ENCODE peak calls at places on chromosome 18, in seven cellular contexts. One of them, this sample, is unnamed.

GRCh38 chr18:79493211-79493800 is 97.6 kb downstream of the NFATC1 start:
- DNase-seq in cardiac muscle cell: no peak
- DNase-seq in astrocyte of the spinal cord: no peak
- DNase-seq in prostate gland: no peak
- DNase-seq in right atrium auricular region: no peak
- DNase-seq in BJ: no peak
- DNase-seq in AG10803: no peak
- DNase-seq in this sample: no peak

GRCh38 chr18:59446012-59446411 is 86.9 kb upstream of the LMAN1 start:
- DNase-seq in astrocyte of the spinal cord: peak
- DNase-seq in right atrium auricular region: no peak
- DNase-seq in cardiac muscle cell: peak
- DNase-seq in BJ: no peak
- DNase-seq in prostate gland: no peak
- DNase-seq in AG10803: peak
- DNase-seq in this sample: peak

GRCh38 chr18:74457743-74458465 is 796 bp upstream of the DIPK1C start:
- DNase-seq in AG10803: no peak
- DNase-seq in prostate gland: no peak
- DNase-seq in right atrium auricular region: no peak
- DNase-seq in astrocyte of the spinal cord: no peak
- DNase-seq in BJ: no peak
- DNase-seq in cardiac muscle cell: no peak
- DNase-seq in this sample: no peak

GRCh38 chr18:78661316-78661715 is 318.3 kb upstream of the SALL3 start:
- DNase-seq in BJ: no peak
- DNase-seq in cardiac muscle cell: no peak
- DNase-seq in AG10803: no peak
- DNase-seq in right atrium auricular region: no peak
- DNase-seq in prostate gland: no peak
- DNase-seq in astrocyte of the spinal cord: no peak
- DNase-seq in this sample: no peak

GRCh38 chr18:52869942-52870907 is 530.2 kb downstream of the DCC start:
- DNase-seq in AG10803: no peak
- DNase-seq in prostate gland: no peak
- DNase-seq in astrocyte of the spinal cord: no peak
- DNase-seq in cardiac muscle cell: no peak
- DNase-seq in BJ: no peak
- DNase-seq in right atrium auricular region: no peak
- DNase-seq in this sample: no peak

GRCh38 chr18:58646334-58646862 is 17.5 kb upstream of the ALPK2 start:
- DNase-seq in right atrium auricular region: no peak
- DNase-seq in prostate gland: no peak
- DNase-seq in cardiac muscle cell: no peak
- DNase-seq in astrocyte of the spinal cord: no peak
- DNase-seq in BJ: no peak
- DNase-seq in AG10803: no peak
- DNase-seq in this sample: no peak

GRCh38 chr18:50151876-50152275 is 43.1 kb downstream of the MYO5B start:
- DNase-seq in cardiac muscle cell: peak
- DNase-seq in right atrium auricular region: no peak
- DNase-seq in AG10803: no peak
- DNase-seq in astrocyte of the spinal cord: peak
- DNase-seq in prostate gland: no peak
- DNase-seq in BJ: no peak
- DNase-seq in this sample: peak

GRCh38 chr18:49250819-49251388 is 209.5 kb downstream of the DYM start:
- DNase-seq in cardiac muscle cell: peak
- DNase-seq in AG10803: peak
- DNase-seq in right atrium auricular region: no peak
- DNase-seq in prostate gland: no peak
- DNase-seq in astrocyte of the spinal cord: peak
- DNase-seq in BJ: no peak
- DNase-seq in this sample: no peak

DNA sequence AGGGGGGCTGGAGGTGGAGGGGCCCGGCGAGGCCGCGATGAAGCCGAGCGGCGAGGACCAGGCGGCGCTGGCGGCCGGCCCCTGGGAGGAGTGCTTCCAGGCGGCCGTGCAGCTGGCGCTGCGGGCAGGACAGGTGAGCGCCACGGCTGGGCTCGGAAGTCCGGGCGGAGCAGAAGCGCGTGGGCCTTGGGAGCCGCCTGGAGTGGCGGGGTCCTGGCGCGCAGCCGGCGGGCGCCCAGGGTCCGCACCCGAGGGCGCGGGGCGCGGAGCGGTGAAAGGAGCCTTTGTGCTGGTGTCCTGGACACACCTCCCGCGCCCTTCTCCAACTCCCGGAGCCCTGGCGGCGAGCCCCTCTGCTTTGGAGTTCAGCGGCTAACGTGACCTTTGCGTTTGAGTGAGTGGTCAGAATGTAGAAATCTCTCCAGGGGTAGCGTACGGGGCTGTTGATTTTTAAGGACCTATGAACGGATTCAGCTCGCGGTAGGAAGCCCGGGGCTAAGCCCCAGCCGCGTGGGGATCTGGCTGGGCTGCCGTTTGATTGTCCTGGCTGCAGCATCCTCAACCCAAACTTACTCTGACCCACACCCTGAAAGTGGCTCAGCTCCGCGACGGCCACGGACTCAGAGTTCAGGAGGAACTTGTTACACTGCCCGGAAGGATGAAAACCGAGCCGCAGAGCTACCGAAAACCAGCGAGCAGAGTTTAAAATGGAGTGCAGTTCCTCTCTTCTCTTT is 493 bp downstream of the IMPA2 start:
- DNase-seq in BJ: no peak
- DNase-seq in AG10803: peak
- DNase-seq in astrocyte of the spinal cord: no peak
- DNase-seq in prostate gland: peak
- DNase-seq in cardiac muscle cell: peak
- DNase-seq in right atrium auricular region: peak
- DNase-seq in this sample: peak
- TF ChIP-seq CTCF in BJ: no peak
- TF ChIP-seq CTCF in AG10803: no peak
- TF ChIP-seq CTCF in astrocyte of the spinal cord: no peak
- TF ChIP-seq CTCF in prostate gland: no peak
- TF ChIP-seq CTCF in cardiac muscle cell: no peak
- TF ChIP-seq CTCF in right atrium auricular region: no peak
- TF ChIP-seq CTCF in this sample: no peak

GRCh38 chr18:39274535-39274934 is 1708.9 kb upstream of the CELF4 start:
- DNase-seq in cardiac muscle cell: peak
- DNase-seq in BJ: no peak
- DNase-seq in AG10803: no peak
- DNase-seq in right atrium auricular region: no peak
- DNase-seq in astrocyte of the spinal cord: peak
- DNase-seq in prostate gland: no peak
- DNase-seq in this sample: peak
- TF ChIP-seq CTCF in cardiac muscle cell: peak
- TF ChIP-seq CTCF in BJ: no peak
- TF ChIP-seq CTCF in AG10803: no peak
- TF ChIP-seq CTCF in right atrium auricular region: no peak
- TF ChIP-seq CTCF in astrocyte of the spinal cord: peak
- TF ChIP-seq CTCF in prostate gland: no peak
- TF ChIP-seq CTCF in this sample: no peak

DNA sequence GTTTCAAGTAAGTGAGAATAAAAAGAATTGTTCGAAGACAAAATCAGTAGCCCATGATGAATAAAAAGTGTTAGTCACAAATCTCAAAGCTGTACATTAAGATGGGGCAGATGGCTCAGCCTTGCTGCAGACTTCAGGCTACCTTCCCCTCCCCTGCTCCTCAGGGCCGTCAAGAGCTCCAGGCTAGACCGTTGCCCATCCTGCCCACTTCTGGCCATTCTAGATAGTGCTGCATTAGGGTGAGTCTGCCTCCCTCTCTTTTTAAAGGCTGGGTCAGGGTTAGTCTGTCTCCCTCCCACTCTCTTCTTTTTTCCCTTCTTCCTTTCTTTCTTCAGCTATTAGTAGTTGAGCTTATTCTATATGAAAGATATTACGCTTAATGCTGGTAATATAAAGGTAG is 86.0 kb downstream of the MAPRE2 start:
- DNase-seq in AG10803: no peak
- DNase-seq in right atrium auricular region: no peak
- DNase-seq in BJ: no peak
- DNase-seq in prostate gland: no peak
- DNase-seq in cardiac muscle cell: peak
- DNase-seq in astrocyte of the spinal cord: no peak
- DNase-seq in this sample: no peak
- TF ChIP-seq CTCF in AG10803: peak
- TF ChIP-seq CTCF in right atrium auricular region: no peak
- TF ChIP-seq CTCF in BJ: no peak
- TF ChIP-seq CTCF in prostate gland: no peak
- TF ChIP-seq CTCF in cardiac muscle cell: peak
- TF ChIP-seq CTCF in astrocyte of the spinal cord: peak
- TF ChIP-seq CTCF in this sample: no peak

DNA sequence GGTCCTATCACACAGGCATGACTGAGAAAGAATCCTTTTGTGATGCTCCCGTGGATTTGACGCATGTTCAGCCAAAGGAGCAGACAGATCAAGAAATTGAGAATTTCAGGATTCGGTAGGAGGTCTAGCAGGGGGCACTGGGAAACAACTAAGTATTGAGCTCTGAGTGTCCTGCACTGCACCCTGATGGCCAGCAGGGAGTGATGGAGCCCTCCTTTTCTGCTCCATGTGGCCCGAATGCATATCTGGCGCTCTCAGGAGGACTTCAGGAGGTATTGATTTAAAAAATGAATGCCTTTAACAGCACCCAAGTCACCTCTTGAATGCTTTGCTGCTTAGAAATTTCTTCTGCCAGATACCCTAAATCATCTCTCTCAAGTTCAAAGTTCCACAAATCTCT is 58.0 kb downstream of the ZNF519 start:
- DNase-seq in prostate gland: no peak
- DNase-seq in cardiac muscle cell: no peak
- DNase-seq in BJ: no peak
- DNase-seq in right atrium auricular region: no peak
- DNase-seq in astrocyte of the spinal cord: no peak
- DNase-seq in AG10803: no peak
- DNase-seq in this sample: no peak
- TF ChIP-seq CTCF in prostate gland: no peak
- TF ChIP-seq CTCF in cardiac muscle cell: no peak
- TF ChIP-seq CTCF in BJ: no peak
- TF ChIP-seq CTCF in right atrium auricular region: no peak
- TF ChIP-seq CTCF in astrocyte of the spinal cord: peak
- TF ChIP-seq CTCF in AG10803: peak
- TF ChIP-seq CTCF in this sample: no peak

GRCh38 chr18:13440277-13441248 is 222.0 kb downstream of the LDLRAD4 start:
- DNase-seq in cardiac muscle cell: no peak
- DNase-seq in AG10803: no peak
- DNase-seq in astrocyte of the spinal cord: no peak
- DNase-seq in right atrium auricular region: no peak
- DNase-seq in prostate gland: no peak
- DNase-seq in BJ: no peak
- DNase-seq in this sample: no peak
- TF ChIP-seq CTCF in cardiac muscle cell: no peak
- TF ChIP-seq CTCF in AG10803: no peak
- TF ChIP-seq CTCF in astrocyte of the spinal cord: no peak
- TF ChIP-seq CTCF in right atrium auricular region: no peak
- TF ChIP-seq CTCF in prostate gland: no peak
- TF ChIP-seq CTCF in BJ: no peak
- TF ChIP-seq CTCF in this sample: no peak